ENCODE peak calls at places on chromosomes 4 and X, in nine cellular contexts. One of them, this sample, is unnamed.

GRCh38 chr4:15938182-15938581 is 358 bp downstream of the FGFBP1 start:
- DNase-seq in pancreas: peak; percentile 27
- DNase-seq in tibial nerve: no peak
- DNase-seq in Peyer's patch: peak; percentile 86
- DNase-seq in GM23248: peak; percentile 15
- DNase-seq in tibial artery: no peak
- DNase-seq in AG10803: no peak
- DNase-seq in SK-N-SH: no peak
- DNase-seq in fibroblast of mammary gland: no peak
- DNase-seq in this sample: no peak

GRCh38 chrX:9765072-9765736 is 443 bp downstream of the GPR143 start:
- DNase-seq in pancreas: no peak
- DNase-seq in tibial nerve: no peak
- DNase-seq in Peyer's patch: no peak
- DNase-seq in GM23248: no peak
- DNase-seq in tibial artery: no peak
- DNase-seq in AG10803: no peak
- DNase-seq in SK-N-SH: no peak
- DNase-seq in fibroblast of mammary gland: no peak
- DNase-seq in this sample: no peak

GRCh38 chrX:129716507-129716906 is 22.3 kb upstream of the XPNPEP2 start:
- DNase-seq in pancreas: no peak
- DNase-seq in tibial nerve: no peak
- DNase-seq in Peyer's patch: no peak
- DNase-seq in GM23248: no peak
- DNase-seq in tibial artery: no peak
- DNase-seq in AG10803: no peak
- DNase-seq in SK-N-SH: no peak
- DNase-seq in fibroblast of mammary gland: no peak
- DNase-seq in this sample: no peak

GRCh38 chr4:16846520-16847117 is 51.8 kb downstream of the LDB2 start:
- DNase-seq in pancreas: no peak
- DNase-seq in tibial nerve: no peak
- DNase-seq in Peyer's patch: no peak
- DNase-seq in GM23248: no peak
- DNase-seq in tibial artery: no peak
- DNase-seq in AG10803: no peak
- DNase-seq in SK-N-SH: no peak
- DNase-seq in fibroblast of mammary gland: no peak
- DNase-seq in this sample: no peak

GRCh38 chrX:65035451-65035779 is 59.2 kb upstream of the ZC4H2 start:
- DNase-seq in pancreas: peak; percentile 22
- DNase-seq in tibial nerve: peak; percentile 5
- DNase-seq in Peyer's patch: peak; percentile 53
- DNase-seq in GM23248: peak; percentile 74
- DNase-seq in tibial artery: peak; percentile 60
- DNase-seq in AG10803: peak; percentile 45
- DNase-seq in SK-N-SH: peak; percentile 46
- DNase-seq in fibroblast of mammary gland: peak; percentile 36
- DNase-seq in this sample: peak; percentile 6

GRCh38 chr4:75345436-75345835 is 168.8 kb downstream of the RCHY1 start:
- DNase-seq in pancreas: no peak
- DNase-seq in tibial nerve: no peak
- DNase-seq in Peyer's patch: no peak
- DNase-seq in GM23248: peak; percentile 1
- DNase-seq in tibial artery: no peak
- DNase-seq in AG10803: no peak
- DNase-seq in SK-N-SH: no peak
- DNase-seq in fibroblast of mammary gland: peak; percentile 33
- DNase-seq in this sample: no peak

GRCh38 chrX:46488712-46489111 is 56.5 kb downstream of the ZNF674 start:
- DNase-seq in pancreas: no peak
- DNase-seq in tibial nerve: no peak
- DNase-seq in Peyer's patch: no peak
- DNase-seq in GM23248: no peak
- DNase-seq in tibial artery: no peak
- DNase-seq in AG10803: no peak
- DNase-seq in SK-N-SH: no peak
- DNase-seq in fibroblast of mammary gland: no peak
- DNase-seq in this sample: no peak

GRCh38 chr4:164779811-164780216 is 25.9 kb downstream of the SMIM31 start:
- DNase-seq in pancreas: peak; percentile 29
- DNase-seq in tibial nerve: no peak
- DNase-seq in Peyer's patch: no peak
- DNase-seq in GM23248: peak; percentile 80
- DNase-seq in tibial artery: no peak
- DNase-seq in AG10803: peak; percentile 62
- DNase-seq in SK-N-SH: peak; percentile 42
- DNase-seq in fibroblast of mammary gland: peak; percentile 62
- DNase-seq in this sample: no peak

GRCh38 chrX:13894888-13895564 is 78.1 kb upstream of the GPM6B start:
- DNase-seq in pancreas: no peak
- DNase-seq in tibial nerve: no peak
- DNase-seq in Peyer's patch: no peak
- DNase-seq in GM23248: peak; percentile 38
- DNase-seq in tibial artery: no peak
- DNase-seq in AG10803: peak; percentile 11
- DNase-seq in SK-N-SH: no peak
- DNase-seq in fibroblast of mammary gland: peak; percentile 76
- DNase-seq in this sample: no peak

GRCh38 chrX:150184487-150184886 is 178.6 kb upstream of the MAMLD1 start:
- DNase-seq in pancreas: no peak
- DNase-seq in tibial nerve: no peak
- DNase-seq in Peyer's patch: no peak
- DNase-seq in GM23248: no peak
- DNase-seq in tibial artery: no peak
- DNase-seq in AG10803: no peak
- DNase-seq in SK-N-SH: no peak
- DNase-seq in fibroblast of mammary gland: no peak
- DNase-seq in this sample: no peak

GRCh38 chr4:87915621-87916020 is 59.9 kb upstream of the SPP1 start:
- DNase-seq in pancreas: no peak
- DNase-seq in tibial nerve: no peak
- DNase-seq in Peyer's patch: no peak
- DNase-seq in GM23248: no peak
- DNase-seq in tibial artery: no peak
- DNase-seq in AG10803: no peak
- DNase-seq in SK-N-SH: no peak
- DNase-seq in fibroblast of mammary gland: no peak
- DNase-seq in this sample: no peak

GRCh38 chr4:87918314-87919058 is 57.0 kb upstream of the SPP1 start:
- DNase-seq in pancreas: no peak
- DNase-seq in tibial nerve: no peak
- DNase-seq in Peyer's patch: no peak
- DNase-seq in GM23248: no peak
- DNase-seq in tibial artery: no peak
- DNase-seq in AG10803: no peak
- DNase-seq in SK-N-SH: no peak
- DNase-seq in fibroblast of mammary gland: no peak
- DNase-seq in this sample: no peak

GRCh38 chr4:87916636-87917035 is 58.9 kb upstream of the SPP1 start:
- DNase-seq in pancreas: no peak
- DNase-seq in tibial nerve: no peak
- DNase-seq in Peyer's patch: no peak
- DNase-seq in GM23248: no peak
- DNase-seq in tibial artery: no peak
- DNase-seq in AG10803: no peak
- DNase-seq in SK-N-SH: no peak
- DNase-seq in fibroblast of mammary gland: no peak
- DNase-seq in this sample: no peak

GRCh38 chr4:87919951-87920350 is 55.6 kb upstream of the SPP1 start:
- DNase-seq in pancreas: no peak
- DNase-seq in tibial nerve: no peak
- DNase-seq in Peyer's patch: no peak
- DNase-seq in GM23248: no peak
- DNase-seq in tibial artery: no peak
- DNase-seq in AG10803: no peak
- DNase-seq in SK-N-SH: no peak
- DNase-seq in fibroblast of mammary gland: no peak
- DNase-seq in this sample: no peak

GRCh38 chr4:87920478-87920877 is 55.0 kb upstream of the SPP1 start:
- DNase-seq in pancreas: no peak
- DNase-seq in tibial nerve: no peak
- DNase-seq in Peyer's patch: no peak
- DNase-seq in GM23248: no peak
- DNase-seq in tibial artery: no peak
- DNase-seq in AG10803: no peak
- DNase-seq in SK-N-SH: no peak
- DNase-seq in fibroblast of mammary gland: no peak
- DNase-seq in this sample: no peak
- H3K4me3 ChIP-seq in pancreas: no peak overlapping the region
- H3K4me3 ChIP-seq in tibial nerve: no peak overlapping the region
- H3K4me3 ChIP-seq in Peyer's patch: no peak overlapping the region
- H3K4me3 ChIP-seq in GM23248: no peak overlapping the region
- H3K4me3 ChIP-seq in tibial artery: no peak overlapping the region
- H3K4me3 ChIP-seq in AG10803: no peak overlapping the region
- H3K4me3 ChIP-seq in SK-N-SH: no peak overlapping the region
- H3K4me3 ChIP-seq in fibroblast of mammary gland: no peak overlapping the region
- H3K4me3 ChIP-seq in this sample: no peak overlapping the region

GRCh38 chr4:139131209-139131870 is 45.7 kb downstream of the ELF2 start:
- DNase-seq in pancreas: no peak
- DNase-seq in tibial nerve: no peak
- DNase-seq in Peyer's patch: no peak
- DNase-seq in GM23248: no peak
- DNase-seq in tibial artery: no peak
- DNase-seq in AG10803: no peak
- DNase-seq in SK-N-SH: no peak
- DNase-seq in fibroblast of mammary gland: no peak
- DNase-seq in this sample: no peak

GRCh38 chr4:139129206-139129605 is 47.8 kb downstream of the ELF2 start:
- DNase-seq in pancreas: no peak
- DNase-seq in tibial nerve: no peak
- DNase-seq in Peyer's patch: no peak
- DNase-seq in GM23248: peak; percentile 32
- DNase-seq in tibial artery: no peak
- DNase-seq in AG10803: no peak
- DNase-seq in SK-N-SH: no peak
- DNase-seq in fibroblast of mammary gland: peak; percentile 12
- DNase-seq in this sample: no peak

GRCh38 chr4:139123910-139124309 is 53.1 kb downstream of the ELF2 start:
- DNase-seq in pancreas: no peak
- DNase-seq in tibial nerve: no peak
- DNase-seq in Peyer's patch: no peak
- DNase-seq in GM23248: no peak
- DNase-seq in tibial artery: no peak
- DNase-seq in AG10803: no peak
- DNase-seq in SK-N-SH: no peak
- DNase-seq in fibroblast of mammary gland: no peak
- DNase-seq in this sample: no peak

DNA sequence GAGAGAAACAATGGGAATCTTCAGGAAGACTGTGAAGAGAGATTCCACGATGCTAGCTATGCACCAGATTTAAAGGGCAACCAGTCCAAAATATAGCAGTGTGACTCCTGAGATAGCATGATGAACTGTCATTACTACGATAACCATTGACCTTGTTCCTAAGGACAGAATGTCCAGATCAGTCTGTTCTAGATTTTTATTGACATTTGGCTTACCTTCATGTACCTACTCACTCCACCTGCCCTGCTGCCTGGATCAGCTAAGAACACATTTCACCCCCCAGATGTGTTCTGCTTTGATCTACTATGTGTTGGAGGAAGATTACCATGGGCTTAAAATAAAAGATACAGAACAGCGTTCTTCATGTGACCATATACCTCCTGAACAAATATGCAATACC is 50.1 kb downstream of the ELF2 start:
- DNase-seq in pancreas: no peak
- DNase-seq in tibial nerve: no peak
- DNase-seq in Peyer's patch: no peak
- DNase-seq in GM23248: no peak
- DNase-seq in tibial artery: no peak
- DNase-seq in AG10803: no peak
- DNase-seq in SK-N-SH: no peak
- DNase-seq in fibroblast of mammary gland: no peak
- DNase-seq in this sample: no peak
- H3K4me3 ChIP-seq in pancreas: no peak overlapping the region
- H3K4me3 ChIP-seq in tibial nerve: no peak overlapping the region
- H3K4me3 ChIP-seq in Peyer's patch: no peak overlapping the region
- H3K4me3 ChIP-seq in GM23248: no peak overlapping the region
- H3K4me3 ChIP-seq in tibial artery: no peak overlapping the region
- H3K4me3 ChIP-seq in AG10803: no peak overlapping the region
- H3K4me3 ChIP-seq in SK-N-SH: no peak overlapping the region
- H3K4me3 ChIP-seq in fibroblast of mammary gland: no peak overlapping the region
- H3K4me3 ChIP-seq in this sample: no peak overlapping the region

DNA sequence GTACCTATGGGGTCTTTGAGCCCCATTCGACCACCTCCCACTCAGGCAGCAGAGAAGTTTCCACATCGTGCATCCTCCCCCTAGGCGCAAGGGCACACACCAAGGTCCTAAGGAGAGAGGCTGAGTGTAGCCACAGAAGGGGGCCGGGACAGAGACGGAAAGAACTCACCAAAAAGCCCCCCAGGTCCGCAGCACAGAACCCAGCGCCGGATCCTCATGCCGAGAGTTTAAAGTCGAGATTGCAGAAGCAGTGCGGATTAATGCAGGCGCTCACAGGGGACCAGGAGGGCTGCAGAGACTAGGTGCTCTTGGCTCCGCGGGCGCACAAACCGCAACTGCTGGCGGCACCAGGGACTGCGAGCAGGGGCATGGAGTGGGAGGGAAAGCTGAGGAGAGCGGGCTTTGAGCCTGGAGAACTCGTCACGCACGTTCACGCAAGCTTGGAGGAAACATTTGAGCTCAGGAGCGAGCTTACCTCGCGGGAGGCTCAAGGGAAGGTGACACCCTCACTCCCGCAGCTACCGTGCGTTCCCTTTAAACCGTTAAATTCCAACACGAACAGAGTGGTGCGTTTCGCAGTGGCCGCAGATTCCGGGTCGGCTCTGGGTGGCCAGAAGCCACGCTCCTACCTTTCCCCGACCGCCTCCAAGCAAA is 8.5 kb downstream of the NKX3-2 start:
- DNase-seq in pancreas: no peak
- DNase-seq in tibial nerve: no peak
- DNase-seq in Peyer's patch: peak; percentile 19
- DNase-seq in GM23248: no peak
- DNase-seq in tibial artery: no peak
- DNase-seq in AG10803: no peak
- DNase-seq in SK-N-SH: peak; percentile 52
- DNase-seq in fibroblast of mammary gland: no peak
- DNase-seq in this sample: no peak
- H3K4me3 ChIP-seq in pancreas: no peak overlapping the region
- H3K4me3 ChIP-seq in tibial nerve: no peak overlapping the region
- H3K4me3 ChIP-seq in Peyer's patch: no peak overlapping the region
- H3K4me3 ChIP-seq in GM23248: no peak overlapping the region
- H3K4me3 ChIP-seq in tibial artery: no peak overlapping the region
- H3K4me3 ChIP-seq in AG10803: no peak overlapping the region
- H3K4me3 ChIP-seq in SK-N-SH: no peak overlapping the region
- H3K4me3 ChIP-seq in fibroblast of mammary gland: no peak overlapping the region
- H3K4me3 ChIP-seq in this sample: no peak overlapping the region

DNA sequence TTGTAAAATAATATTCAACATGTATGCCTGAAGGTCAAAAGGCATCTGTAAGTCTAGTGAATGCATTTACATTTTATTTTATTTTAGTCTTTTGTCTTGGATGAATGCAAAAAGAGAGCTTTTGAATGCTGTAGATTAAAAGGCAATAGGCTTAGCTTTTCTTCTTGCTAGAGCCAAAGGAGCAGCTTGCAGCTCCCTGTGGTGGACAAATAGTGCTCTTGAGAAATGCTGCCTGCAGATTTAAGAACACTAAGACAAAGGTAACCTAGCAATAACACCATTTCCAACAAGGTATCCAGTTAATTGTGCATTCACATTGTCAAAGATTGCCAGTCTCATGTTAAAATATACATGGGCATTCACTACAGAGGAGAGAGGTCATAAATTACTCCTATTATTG is 859.2 kb upstream of the PRKX start:
- DNase-seq in pancreas: no peak
- DNase-seq in tibial nerve: no peak
- DNase-seq in Peyer's patch: no peak
- DNase-seq in GM23248: no peak
- DNase-seq in tibial artery: no peak
- DNase-seq in AG10803: no peak
- DNase-seq in SK-N-SH: no peak
- DNase-seq in fibroblast of mammary gland: no peak
- DNase-seq in this sample: no peak
- H3K4me3 ChIP-seq in pancreas: no peak overlapping the region
- H3K4me3 ChIP-seq in tibial nerve: no peak overlapping the region
- H3K4me3 ChIP-seq in Peyer's patch: no peak overlapping the region
- H3K4me3 ChIP-seq in GM23248: no peak overlapping the region
- H3K4me3 ChIP-seq in tibial artery: no peak overlapping the region
- H3K4me3 ChIP-seq in AG10803: no peak overlapping the region
- H3K4me3 ChIP-seq in SK-N-SH: no peak overlapping the region
- H3K4me3 ChIP-seq in fibroblast of mammary gland: no peak overlapping the region
- H3K4me3 ChIP-seq in this sample: no peak overlapping the region

This sample was measured in dorsolateral prefrontal cortex.